ENCODE peak calls at places on chromosome 1, in seven cellular contexts. One of them, this sample, is unnamed.

GRCh38 chr1:111203681-111204210 is 3.3 kb upstream of the DENND2D start:
- DNase-seq in mucosa of descending colon: peak
- DNase-seq in Daoy: peak
- DNase-seq in astrocyte of the spinal cord: no peak
- DNase-seq in iPS-NIHi11: peak
- DNase-seq in HCT116: peak
- DNase-seq in stimulated activated CD4-positive, alpha-beta T cell treated with anti-CD3 and anti-CD28 coated beads, Interleukin-12 subunit alpha, Interleukin-12 subunit beta, amount 100 ng/mL, for 4 hours: peak
- DNase-seq in this sample: peak

GRCh38 chr1:14413809-14414208 is 184.7 kb upstream of the KAZN start:
- DNase-seq in mucosa of descending colon: no peak
- DNase-seq in Daoy: no peak
- DNase-seq in astrocyte of the spinal cord: peak
- DNase-seq in iPS-NIHi11: no peak
- DNase-seq in HCT116: no peak
- DNase-seq in stimulated activated CD4-positive, alpha-beta T cell treated with anti-CD3 and anti-CD28 coated beads, Interleukin-12 subunit alpha, Interleukin-12 subunit beta, amount 100 ng/mL, for 4 hours: no peak
- DNase-seq in this sample: peak

GRCh38 chr1:107862064-107862463 is 102.9 kb downstream of the VAV3 start:
- DNase-seq in mucosa of descending colon: no peak
- DNase-seq in Daoy: peak
- DNase-seq in astrocyte of the spinal cord: no peak
- DNase-seq in iPS-NIHi11: peak
- DNase-seq in HCT116: no peak
- DNase-seq in stimulated activated CD4-positive, alpha-beta T cell treated with anti-CD3 and anti-CD28 coated beads, Interleukin-12 subunit alpha, Interleukin-12 subunit beta, amount 100 ng/mL, for 4 hours: no peak
- DNase-seq in this sample: no peak

GRCh38 chr1:237031480-237031879 is 10.5 kb upstream of the RYR2 start:
- DNase-seq in mucosa of descending colon: no peak
- DNase-seq in Daoy: no peak
- DNase-seq in astrocyte of the spinal cord: no peak
- DNase-seq in iPS-NIHi11: no peak
- DNase-seq in HCT116: no peak
- DNase-seq in stimulated activated CD4-positive, alpha-beta T cell treated with anti-CD3 and anti-CD28 coated beads, Interleukin-12 subunit alpha, Interleukin-12 subunit beta, amount 100 ng/mL, for 4 hours: no peak
- DNase-seq in this sample: no peak

GRCh38 chr1:45243476-45244343 is 37.3 kb upstream of the ZSWIM5 start:
- DNase-seq in mucosa of descending colon: no peak
- DNase-seq in Daoy: no peak
- DNase-seq in astrocyte of the spinal cord: no peak
- DNase-seq in iPS-NIHi11: no peak
- DNase-seq in HCT116: no peak
- DNase-seq in stimulated activated CD4-positive, alpha-beta T cell treated with anti-CD3 and anti-CD28 coated beads, Interleukin-12 subunit alpha, Interleukin-12 subunit beta, amount 100 ng/mL, for 4 hours: no peak
- DNase-seq in this sample: no peak

GRCh38 chr1:54392401-54392800 is 13.8 kb downstream of the SSBP3 start:
- DNase-seq in mucosa of descending colon: no peak
- DNase-seq in Daoy: no peak
- DNase-seq in astrocyte of the spinal cord: no peak
- DNase-seq in iPS-NIHi11: no peak
- DNase-seq in HCT116: no peak
- DNase-seq in stimulated activated CD4-positive, alpha-beta T cell treated with anti-CD3 and anti-CD28 coated beads, Interleukin-12 subunit alpha, Interleukin-12 subunit beta, amount 100 ng/mL, for 4 hours: no peak
- DNase-seq in this sample: no peak

GRCh38 chr1:170511066-170511465 is 20.9 kb upstream of the GORAB start:
- DNase-seq in mucosa of descending colon: no peak
- DNase-seq in Daoy: no peak
- DNase-seq in astrocyte of the spinal cord: no peak
- DNase-seq in iPS-NIHi11: no peak
- DNase-seq in HCT116: no peak
- DNase-seq in stimulated activated CD4-positive, alpha-beta T cell treated with anti-CD3 and anti-CD28 coated beads, Interleukin-12 subunit alpha, Interleukin-12 subunit beta, amount 100 ng/mL, for 4 hours: no peak
- DNase-seq in this sample: no peak

GRCh38 chr1:203129501-203130231 is 2.1 kb downstream of the ADORA1 start:
- DNase-seq in mucosa of descending colon: no peak
- DNase-seq in Daoy: no peak
- DNase-seq in astrocyte of the spinal cord: no peak
- DNase-seq in iPS-NIHi11: no peak
- DNase-seq in HCT116: no peak
- DNase-seq in stimulated activated CD4-positive, alpha-beta T cell treated with anti-CD3 and anti-CD28 coated beads, Interleukin-12 subunit alpha, Interleukin-12 subunit beta, amount 100 ng/mL, for 4 hours: no peak
- DNase-seq in this sample: no peak

GRCh38 chr1:24724345-24725208 is 20.7 kb upstream of the CLIC4 start:
- DNase-seq in mucosa of descending colon: no peak
- DNase-seq in Daoy: peak
- DNase-seq in astrocyte of the spinal cord: peak
- DNase-seq in iPS-NIHi11: peak
- DNase-seq in HCT116: peak
- DNase-seq in stimulated activated CD4-positive, alpha-beta T cell treated with anti-CD3 and anti-CD28 coated beads, Interleukin-12 subunit alpha, Interleukin-12 subunit beta, amount 100 ng/mL, for 4 hours: no peak
- DNase-seq in this sample: no peak

This sample was measured in RWPE1.